ENCODE peak calls at places on chromosome 10, in five cellular contexts. H is stomach, I is OCI-LY7, V is kidney epithelial cell, Z is HCT116. O is an unnamed sample.

GRCh38 chr10:119079572-119080520 is 771 bp downstream of the EIF3A start:
- DNase-seq in V (no peak), H (peak; percentile 78), Z (peak; percentile 43), I (peak; percentile 71), O (peak; percentile 65)

GRCh38 chr10:129950651-129951050 is 13.4 kb downstream of the EBF3 start:
- DNase-seq in I (no peak), Z (no peak), V (no peak), H (no peak), O (no peak)

GRCh38 chr10:71814923-71815411 is 36.1 kb downstream of the PSAP start:
- DNase-seq in H (no peak), Z (no peak), I (no peak), V (no peak), O (no peak)

GRCh38 chr10:11279286-11279685 is 261.6 kb downstream of the CELF2 start:
- DNase-seq in Z (no peak), H (no peak), V (no peak), I (no peak), O (no peak)

GRCh38 chr10:121988361-121989324 is at the start of gene TACC2:
- DNase-seq in Z (peak; percentile 48), H (no peak), I (no peak), V (no peak), O (no peak)

GRCh38 chr10:66281327-66281726 is 644.5 kb upstream of the LRRTM3 start:
- DNase-seq in I (no peak), Z (no peak), V (no peak), H (no peak), O (no peak)

GRCh38 chr10:44994752-44995530 is 5.8 kb upstream of the ZNF22 start:
- DNase-seq in Z (no peak), H (no peak), I (no peak), V (no peak), O (peak; percentile 71)

GRCh38 chr10:1549591-1550290 is 187.6 kb downstream of the ADARB2 start:
- DNase-seq in V (no peak), H (no peak), Z (no peak), I (no peak), O (peak; percentile 19)

GRCh38 chr10:52566471-52567246 is 205.9 kb downstream of the MBL2 start:
- DNase-seq in Z (peak; percentile 35), I (peak; percentile 10), H (no peak), V (peak; percentile 1), O (no peak)

GRCh38 chr10:38008006-38008405 is 2.5 kb upstream of the ZNF33A start:
- DNase-seq in H (no peak), I (no peak), Z (no peak), V (no peak), O (no peak)

GRCh38 chr10:13206091-13206490 is 28.1 kb downstream of the UCMA start:
- DNase-seq in H (no peak), I (no peak), V (no peak), Z (no peak), O (peak; percentile 38)

GRCh38 chr10:58992830-58993460 is 183.5 kb upstream of the PHYHIPL start:
- DNase-seq in I (peak; percentile 8), V (no peak), Z (no peak), H (no peak), O (no peak)

GRCh38 chr10:133242611-133243356 is 5.1 kb downstream of the VENTX start:
- DNase-seq in H (no peak), Z (no peak), I (no peak), V (no peak), O (no peak)

GRCh38 chr10:85420501-85421191 is 945.9 kb downstream of the GRID1 start:
- DNase-seq in Z (no peak), V (no peak), H (no peak), I (no peak), O (no peak)

GRCh38 chr10:68684413-68684812 is 36.6 kb upstream of the CCAR1 start:
- DNase-seq in Z (no peak), H (no peak), I (no peak), V (no peak), O (no peak)

GRCh38 chr10:131277278-131277677 is 34.2 kb downstream of the TCERG1L start:
- DNase-seq in Z (no peak), I (no peak), V (no peak), H (no peak), O (no peak)

GRCh38 chr10:101311440-101312067 is 42.4 kb upstream of the BTRC start:
- DNase-seq in Z (no peak), I (no peak), H (no peak), V (no peak), O (no peak)
- H3K4me3 ChIP-seq in Z (no peak overlapping the region), I (no peak overlapping the region), H (peak overlapping the region; percentile 31), V (no peak overlapping the region), O (peak overlapping the region; percentile 12)

GRCh38 chr10:6426317-6426716 is 153.8 kb downstream of the PRKCQ start:
- DNase-seq in V (no peak), H (no peak), I (no peak), Z (no peak), O (no peak)

GRCh38 chr10:6431861-6432260 is 148.2 kb downstream of the PRKCQ start:
- DNase-seq in H (no peak), I (no peak), Z (no peak), V (no peak), O (no peak)

GRCh38 chr10:6430581-6430980 is 149.5 kb downstream of the PRKCQ start:
- DNase-seq in Z (no peak), I (no peak), H (no peak), V (no peak), O (no peak)

GRCh38 chr10:6427357-6427959 is 152.6 kb downstream of the PRKCQ start:
- DNase-seq in Z (no peak), H (no peak), I (no peak), V (no peak), O (no peak)

GRCh38 chr10:6431186-6431585 is 148.9 kb downstream of the PRKCQ start:
- DNase-seq in Z (no peak), I (no peak), V (no peak), H (no peak), O (no peak)
- H3K36me3 ChIP-seq in Z (no peaks in the 10 kb centered on the region), I (no peaks in the 10 kb centered on the region), V (no peaks in the 10 kb centered on the region), H (no peaks in the 10 kb centered on the region), O (no peaks in the 10 kb centered on the region)

GRCh38 chr10:110625951-110626855 is 17.9 kb upstream of the RBM20 start:
- DNase-seq in V (no peak), H (no peak), Z (no peak), I (no peak), O (no peak)

GRCh38 chr10:110628161-110628560 is 16.0 kb upstream of the RBM20 start:
- DNase-seq in V (no peak), H (no peak), Z (no peak), I (no peak), O (no peak)

GRCh38 chr10:110629680-110630191 is 14.4 kb upstream of the RBM20 start:
- DNase-seq in Z (no peak), H (no peak), V (no peak), I (no peak), O (no peak)

GRCh38 chr10:110620108-110620719 is 23.9 kb upstream of the RBM20 start:
- DNase-seq in Z (no peak), V (no peak), H (no peak), I (no peak), O (no peak)

GRCh38 chr10:110625356-110625894 is 18.7 kb upstream of the RBM20 start:
- DNase-seq in V (no peak), I (no peak), Z (no peak), H (no peak), O (no peak)
- H3K4me3 ChIP-seq in V (no peak overlapping the region), I (no peak overlapping the region), Z (no peak overlapping the region), H (no peak overlapping the region), O (no peak overlapping the region)

GRCh38 chr10:70148516-70148915 is 2.0 kb upstream of the TYSND1 start:
- DNase-seq in H (no peak), V (no peak), I (no peak), Z (no peak), O (no peak)
- H3K36me3 ChIP-seq in H (peaks cover 54% of the 10 kb centered on the region), V (peaks cover 3% of the 10 kb centered on the region), I (peaks cover 54% of the 10 kb centered on the region), Z (peaks cover 28% of the 10 kb centered on the region), O (peaks cover 24% of the 10 kb centered on the region)

GRCh38 chr10:86979296-86979818 is 11.1 kb downstream of the ADIRF start:
- DNase-seq in I (no peak), V (no peak), H (no peak), Z (no peak), O (no peak)

GRCh38 chr10:86974484-86974883 is 6.2 kb downstream of the ADIRF start:
- DNase-seq in I (no peak), H (no peak), V (no peak), Z (no peak), O (no peak)

GRCh38 chr10:86976362-86977056 is 8.2 kb downstream of the ADIRF start:
- DNase-seq in Z (no peak), I (no peak), V (no peak), H (no peak), O (no peak)

GRCh38 chr10:86979977-86980448 is 11.7 kb downstream of the ADIRF start:
- DNase-seq in V (no peak), H (no peak), I (no peak), Z (no peak), O (no peak)
- H3K4me3 ChIP-seq in V (no peak overlapping the region), H (no peak overlapping the region), I (no peak overlapping the region), Z (no peak overlapping the region), O (peak overlapping the region; percentile 6)

GRCh38 chr10:79195091-79195923 is 126.5 kb downstream of the ZMIZ1 start:
- DNase-seq in I (peak; percentile 81), H (peak; percentile 92), Z (peak; percentile 52), V (no peak), O (peak; percentile 85)
- H3K36me3 ChIP-seq in I (no peaks in the 10 kb centered on the region), H (peaks cover 19% of the 10 kb centered on the region), Z (no peaks in the 10 kb centered on the region), V (no peaks in the 10 kb centered on the region), O (no peaks in the 10 kb centered on the region)

DNA sequence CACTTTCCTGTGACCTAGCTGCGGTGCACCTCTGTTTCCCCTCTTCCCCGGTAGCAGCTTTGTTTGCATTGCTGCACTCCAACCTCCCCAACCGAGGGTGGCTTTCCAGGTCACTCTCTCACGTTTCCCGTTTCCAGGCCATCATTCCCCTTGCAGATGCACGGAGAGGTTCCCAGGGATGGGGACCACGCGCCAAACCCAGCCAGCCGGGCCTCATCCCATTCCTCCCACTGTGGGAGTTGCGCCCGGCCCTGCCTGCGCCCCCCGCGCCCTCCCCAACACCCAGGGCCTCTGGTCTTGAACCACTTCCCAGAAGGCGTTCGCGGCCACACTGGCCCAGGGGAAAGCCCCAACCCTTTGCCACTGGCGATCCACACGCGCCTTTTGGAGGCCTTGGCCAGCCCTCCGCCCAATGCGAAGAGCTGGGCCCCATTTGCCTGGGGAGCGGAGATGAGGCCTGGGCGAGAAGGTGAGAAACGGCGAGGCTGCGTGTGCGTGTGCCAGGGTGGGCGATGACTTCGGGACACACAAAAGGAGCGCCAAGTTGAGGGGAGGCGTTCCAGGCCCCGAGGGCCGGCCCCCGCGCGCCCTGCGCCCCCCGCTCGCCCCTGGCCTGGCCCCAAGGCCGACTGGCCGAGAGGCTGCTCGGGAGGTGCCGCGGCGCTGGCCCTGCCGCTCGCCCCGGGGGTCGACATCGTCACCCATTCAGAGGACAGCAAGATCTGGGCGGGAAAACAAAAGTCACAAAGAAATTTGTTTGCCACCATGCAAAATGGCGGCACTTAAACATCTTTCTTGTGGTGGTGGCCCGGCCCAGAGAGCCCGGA is 15.9 kb downstream of the SKIDA1 start:
- DNase-seq in Z (no peak), V (no peak), H (no peak), I (no peak), O (no peak)
- H3K4me3 ChIP-seq in Z (no peak overlapping the region), V (peak overlapping the region; percentile 25), H (peak overlapping the region; percentile 37), I (no peak overlapping the region), O (peak overlapping the region; percentile 40)

GRCh38 chr10:73838008-73838567 is 26.7 kb upstream of the NDST2 start:
- DNase-seq in I (no peak), Z (no peak), V (no peak), H (no peak), O (no peak)
- H3K36me3 ChIP-seq in I (peaks cover 21% of the 10 kb centered on the region), Z (peaks cover 19% of the 10 kb centered on the region), V (no peaks in the 10 kb centered on the region), H (peaks cover 88% of the 10 kb centered on the region), O (peaks cover 91% of the 10 kb centered on the region)

GRCh38 chr10:124678566-124679240 is 65.5 kb downstream of the FAM53B start:
- DNase-seq in I (no peak), H (no peak), Z (no peak), V (no peak), O (no peak)
- H3K4me3 ChIP-seq in I (no peak overlapping the region), H (no peak overlapping the region), Z (no peak overlapping the region), V (no peak overlapping the region), O (no peak overlapping the region)